ENCODE peak calls at places on chromosomes 7 and 10, in ten cellular contexts. G, P, R, A, N, Q, M, Y, J and H are unnamed samples.

GRCh38 chr7:107998150-107998549 is 4.8 kb downstream of the LAMB1 start:
- ATAC-seq in G (no peak), P (no peak), R (no peak), A (no peak), N (no peak), Q (no peak), M (no peak), Y (no peak), J (peak), H (no peak)

GRCh38 chr10:72126184-72126871 is 38.0 kb upstream of the SPOCK2 start:
- ATAC-seq in G (no peak), P (peak), R (peak), A (no peak), N (peak), Q (no peak), M (no peak), Y (no peak), J (no peak), H (no peak)

GRCh38 chr10:91054325-91054724 is 133.4 kb upstream of the ANKRD1 start:
- ATAC-seq in G (no peak), P (peak), R (no peak), A (no peak), N (no peak), Q (no peak), M (no peak), Y (no peak), J (no peak), H (no peak)

GRCh38 chr7:47280114-47280513 is 301.8 kb downstream of the TNS3 start:
- ATAC-seq in G (no peak), P (no peak), R (no peak), A (no peak), N (no peak), Q (no peak), M (no peak), Y (no peak), J (no peak), H (no peak)

GRCh38 chr10:128087884-128088695 is 38.1 kb downstream of the MKI67 start:
- ATAC-seq in G (no peak), P (peak), R (peak), A (no peak), N (peak), Q (no peak), M (peak), Y (peak), J (peak), H (no peak)

GRCh38 chr10:63260860-63261251 is 127.7 kb downstream of the NRBF2 start:
- ATAC-seq in G (no peak), P (peak), R (peak), A (no peak), N (no peak), Q (no peak), M (no peak), Y (no peak), J (no peak), H (no peak)

GRCh38 chr10:91598211-91598981 is 34.5 kb downstream of the PPP1R3C start:
- ATAC-seq in G (no peak), P (no peak), R (no peak), A (no peak), N (peak), Q (no peak), M (no peak), Y (no peak), J (peak), H (peak)

GRCh38 chr7:107543338-107543993 is 20.3 kb downstream of the COG5 start:
- ATAC-seq in G (peak), P (peak), R (no peak), A (peak), N (no peak), Q (no peak), M (peak), Y (no peak), J (no peak), H (no peak)

GRCh38 chr7:5695709-5696345 is 85.6 kb downstream of the RNF216 start:
- ATAC-seq in G (no peak), P (peak), R (peak), A (no peak), N (no peak), Q (no peak), M (no peak), Y (no peak), J (no peak), H (peak)

GRCh38 chr7:282621-283020 is 7.3 kb upstream of the FOXL3 start:
- ATAC-seq in G (no peak), P (no peak), R (no peak), A (no peak), N (no peak), Q (no peak), M (no peak), Y (no peak), J (no peak), H (no peak)

GRCh38 chr10:26488344-26488743 is 50.2 kb downstream of the APBB1IP start:
- ATAC-seq in G (no peak), P (no peak), R (no peak), A (no peak), N (peak), Q (no peak), M (no peak), Y (no peak), J (peak), H (no peak)

GRCh38 chr7:26036092-26036491 is 115.9 kb upstream of the NFE2L3 start:
- ATAC-seq in G (no peak), P (no peak), R (no peak), A (no peak), N (no peak), Q (no peak), M (no peak), Y (no peak), J (no peak), H (no peak)

GRCh38 chr10:72276013-72276387 is 2.3 kb downstream of the DDIT4 start:
- ATAC-seq in G (no peak), P (no peak), R (no peak), A (no peak), N (no peak), Q (no peak), M (no peak), Y (no peak), J (peak), H (no peak)

GRCh38 chr10:59460601-59461000 is 98.3 kb upstream of the FAM13C start:
- ATAC-seq in G (no peak), P (no peak), R (no peak), A (no peak), N (no peak), Q (no peak), M (no peak), Y (no peak), J (no peak), H (no peak)

GRCh38 chr10:59463909-59464308 is 101.6 kb upstream of the FAM13C start:
- ATAC-seq in G (no peak), P (no peak), R (no peak), A (no peak), N (no peak), Q (no peak), M (no peak), Y (no peak), J (no peak), H (no peak)

GRCh38 chr10:59470570-59470969 is 108.2 kb upstream of the FAM13C start:
- ATAC-seq in G (no peak), P (no peak), R (no peak), A (no peak), N (no peak), Q (no peak), M (no peak), Y (no peak), J (no peak), H (no peak)

GRCh38 chr10:59464483-59464882 is 102.1 kb upstream of the FAM13C start:
- ATAC-seq in G (no peak), P (no peak), R (no peak), A (no peak), N (no peak), Q (no peak), M (no peak), Y (no peak), J (no peak), H (no peak)

DNA sequence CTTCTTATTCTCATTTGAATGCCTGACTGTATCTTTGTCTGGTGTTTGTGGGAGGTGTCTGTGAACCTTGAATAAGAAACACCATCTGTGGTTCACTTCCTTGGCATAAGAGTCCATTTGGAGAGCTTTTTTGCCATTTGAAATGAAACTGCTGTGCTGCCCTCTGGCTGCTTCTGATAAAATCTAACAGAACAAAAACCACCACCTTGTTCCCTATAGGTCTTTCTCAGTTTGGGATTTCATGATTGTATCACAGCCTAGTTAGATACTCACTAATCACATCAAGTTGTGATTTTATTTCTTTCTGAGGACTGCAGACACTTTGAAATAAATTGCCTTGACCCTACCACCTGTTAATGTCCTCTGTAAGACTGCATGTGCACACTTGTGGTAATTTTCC is 102.7 kb upstream of the FAM13C start:
- ATAC-seq in G (no peak), P (no peak), R (no peak), A (no peak), N (no peak), Q (no peak), M (no peak), Y (no peak), J (no peak), H (no peak)
- TF ChIP-seq CTCF in G (no peak), P (no peak), R (no peak), A (peak), N (peak), Q (no peak), M (peak), Y (no peak), J (peak), H (peak)

GRCh38 chr10:46224414-46224682 is 62.4 kb upstream of the ANTXRL start:
- ATAC-seq in G (no peak), P (no peak), R (no peak), A (no peak), N (no peak), Q (no peak), M (no peak), Y (no peak), J (no peak), H (no peak)

GRCh38 chr10:46223626-46224413 is 63.0 kb upstream of the ANTXRL start:
- ATAC-seq in G (no peak), P (no peak), R (no peak), A (no peak), N (no peak), Q (no peak), M (no peak), Y (no peak), J (no peak), H (no peak)

GRCh38 chr10:46222364-46222935 is 64.3 kb upstream of the ANTXRL start:
- ATAC-seq in G (no peak), P (no peak), R (no peak), A (no peak), N (no peak), Q (no peak), M (no peak), Y (no peak), J (no peak), H (no peak)

GRCh38 chr10:46220872-46221538 is 65.8 kb upstream of the ANTXRL start:
- ATAC-seq in G (no peak), P (no peak), R (no peak), A (no peak), N (peak), Q (no peak), M (peak), Y (peak), J (no peak), H (no peak)

DNA sequence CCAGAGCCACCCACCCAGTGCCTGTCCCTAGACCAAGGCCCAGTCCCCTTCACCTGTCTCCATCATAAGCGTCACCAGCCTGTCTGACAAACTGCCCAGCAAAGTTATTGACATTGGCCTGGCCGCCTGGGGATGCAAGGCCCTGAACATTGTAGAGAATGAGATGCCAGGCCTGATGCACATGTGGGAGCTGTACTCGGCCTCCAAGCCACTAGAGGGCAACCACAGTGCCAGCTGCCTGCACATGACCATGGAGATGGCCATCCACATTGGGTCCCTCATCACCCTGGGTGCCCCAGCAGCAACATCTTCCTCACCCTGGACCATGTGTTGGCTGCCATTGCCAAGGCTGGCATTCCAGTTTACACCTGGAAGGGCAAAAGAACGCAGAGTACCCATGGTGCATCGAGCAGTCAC is 63.7 kb upstream of the ANTXRL start:
- ATAC-seq in G (no peak), P (peak), R (no peak), A (no peak), N (peak), Q (no peak), M (no peak), Y (no peak), J (peak), H (no peak)
- TF ChIP-seq CTCF in G (no peak), P (no peak), R (no peak), A (peak), N (peak), Q (no peak), M (peak), Y (peak), J (peak), H (no peak)

DNA sequence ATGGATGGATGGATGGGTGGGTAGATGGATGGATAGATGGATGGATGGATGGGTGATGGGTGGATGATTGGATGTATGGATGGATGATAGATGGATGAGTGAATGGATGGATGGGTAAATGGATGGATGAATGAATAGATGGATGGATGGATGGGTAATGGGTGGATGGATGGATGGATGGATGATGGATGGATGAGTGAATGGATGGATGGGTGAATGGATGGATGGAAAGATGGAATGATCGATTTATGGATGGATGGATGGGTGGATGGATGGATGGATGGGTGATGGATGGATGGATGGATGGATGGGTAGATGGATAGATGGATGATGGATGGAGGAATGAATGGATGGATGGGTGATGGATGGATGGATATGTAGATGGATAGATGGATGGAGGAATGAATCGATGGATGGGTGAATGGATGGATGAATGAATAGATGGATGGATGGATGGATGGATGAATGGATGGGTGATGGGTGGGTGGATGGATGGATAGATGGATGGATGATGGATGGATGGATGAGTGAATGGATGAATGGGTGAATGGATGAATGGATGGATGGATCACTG is 557.1 kb upstream of the FOXK1 start:
- ATAC-seq in G (no peak), P (no peak), R (no peak), A (no peak), N (no peak), Q (no peak), M (no peak), Y (no peak), J (no peak), H (no peak)
- TF ChIP-seq CTCF in G (no peak), P (no peak), R (no peak), A (no peak), N (no peak), Q (no peak), M (no peak), Y (no peak), J (no peak), H (no peak)

DNA sequence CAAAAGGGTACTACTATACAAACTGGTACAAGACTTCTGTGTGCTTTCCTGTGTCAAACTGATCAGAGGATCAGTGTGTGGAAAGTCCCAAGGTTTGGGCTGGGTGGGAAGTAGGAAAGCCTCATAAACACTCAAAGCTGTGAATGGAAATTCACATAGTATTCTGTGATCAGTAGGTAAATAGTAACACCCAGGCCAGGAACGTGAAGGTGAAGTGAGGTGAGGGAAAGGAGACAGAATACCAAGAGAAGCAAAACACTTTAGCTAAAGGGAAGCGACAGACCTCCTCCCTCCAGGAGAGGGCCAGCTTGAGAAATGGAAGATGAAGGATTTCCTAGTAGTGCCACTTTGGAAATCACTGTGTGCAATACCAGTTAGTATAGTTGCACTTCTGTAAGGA is 451.9 kb downstream of the KCNMA1 start:
- ATAC-seq in G (no peak), P (peak), R (peak), A (no peak), N (peak), Q (no peak), M (no peak), Y (no peak), J (no peak), H (no peak)
- TF ChIP-seq CTCF in G (no peak), P (no peak), R (no peak), A (no peak), N (no peak), Q (no peak), M (no peak), Y (peak), J (no peak), H (no peak)

GRCh38 chr10:46787321-46787615 is 124.0 kb upstream of the PTPN20 start:
- ATAC-seq in G (peak), P (peak), R (peak), A (peak), N (peak), Q (peak), M (peak), Y (peak), J (peak), H (peak)
- TF ChIP-seq CTCF in G (no peak), P (no peak), R (no peak), A (no peak), N (no peak), Q (no peak), M (peak), Y (no peak), J (peak), H (no peak)

GRCh38 chr10:100562008-100562672 is 26.4 kb downstream of the HIF1AN start:
- ATAC-seq in G (peak), P (peak), R (peak), A (peak), N (peak), Q (peak), M (peak), Y (peak), J (peak), H (peak)

GRCh38 chr10:100560248-100560647 is 24.5 kb downstream of the HIF1AN start:
- ATAC-seq in G (no peak), P (no peak), R (no peak), A (no peak), N (no peak), Q (no peak), M (no peak), Y (no peak), J (no peak), H (no peak)

GRCh38 chr10:100565206-100565985 is 29.7 kb downstream of the HIF1AN start:
- ATAC-seq in G (no peak), P (no peak), R (no peak), A (no peak), N (no peak), Q (no peak), M (no peak), Y (no peak), J (no peak), H (no peak)

GRCh38 chr10:100561005-100561404 is 25.3 kb downstream of the HIF1AN start:
- ATAC-seq in G (no peak), P (no peak), R (no peak), A (no peak), N (no peak), Q (no peak), M (no peak), Y (no peak), J (no peak), H (no peak)

GRCh38 chr10:100562806-100563293 is 27.1 kb downstream of the HIF1AN start:
- ATAC-seq in G (no peak), P (peak), R (peak), A (peak), N (peak), Q (no peak), M (peak), Y (peak), J (peak), H (no peak)
- TF ChIP-seq CTCF in G (no peak), P (peak), R (no peak), A (peak), N (peak), Q (no peak), M (peak), Y (peak), J (peak), H (no peak)

DNA sequence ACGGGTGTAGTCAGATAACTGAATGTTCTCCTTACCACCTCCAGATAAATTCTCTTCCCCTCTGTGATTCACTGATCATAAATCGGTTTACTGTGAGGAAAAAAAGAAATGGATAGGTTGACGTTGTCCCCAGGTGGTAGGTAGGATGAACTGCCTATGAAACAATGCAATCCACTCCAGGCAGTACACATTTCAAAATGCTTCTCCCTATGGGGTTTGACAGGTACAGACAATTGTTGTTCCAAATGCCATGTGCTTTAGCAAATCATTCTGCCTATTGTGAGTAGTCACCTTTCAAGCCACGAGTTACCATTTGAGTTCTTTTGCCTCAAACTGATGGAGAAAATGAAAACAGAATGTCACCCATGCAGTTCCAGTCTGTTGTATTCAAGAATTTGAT is 21.8 kb downstream of the VIM start:
- ATAC-seq in G (no peak), P (no peak), R (peak), A (no peak), N (peak), Q (peak), M (no peak), Y (peak), J (peak), H (no peak)
- TF ChIP-seq CTCF in G (peak), P (no peak), R (peak), A (peak), N (peak), Q (peak), M (no peak), Y (peak), J (peak), H (no peak)

GRCh38 chr10:133308431-133309110 is at the start of the genes TUBGCP2 and ZNF511:
- ATAC-seq in G (peak), P (peak), R (peak), A (peak), N (peak), Q (peak), M (peak), Y (peak), J (peak), H (peak)
- TF ChIP-seq CTCF in G (no peak), P (no peak), R (no peak), A (no peak), N (no peak), Q (no peak), M (peak), Y (no peak), J (peak), H (no peak)

DNA sequence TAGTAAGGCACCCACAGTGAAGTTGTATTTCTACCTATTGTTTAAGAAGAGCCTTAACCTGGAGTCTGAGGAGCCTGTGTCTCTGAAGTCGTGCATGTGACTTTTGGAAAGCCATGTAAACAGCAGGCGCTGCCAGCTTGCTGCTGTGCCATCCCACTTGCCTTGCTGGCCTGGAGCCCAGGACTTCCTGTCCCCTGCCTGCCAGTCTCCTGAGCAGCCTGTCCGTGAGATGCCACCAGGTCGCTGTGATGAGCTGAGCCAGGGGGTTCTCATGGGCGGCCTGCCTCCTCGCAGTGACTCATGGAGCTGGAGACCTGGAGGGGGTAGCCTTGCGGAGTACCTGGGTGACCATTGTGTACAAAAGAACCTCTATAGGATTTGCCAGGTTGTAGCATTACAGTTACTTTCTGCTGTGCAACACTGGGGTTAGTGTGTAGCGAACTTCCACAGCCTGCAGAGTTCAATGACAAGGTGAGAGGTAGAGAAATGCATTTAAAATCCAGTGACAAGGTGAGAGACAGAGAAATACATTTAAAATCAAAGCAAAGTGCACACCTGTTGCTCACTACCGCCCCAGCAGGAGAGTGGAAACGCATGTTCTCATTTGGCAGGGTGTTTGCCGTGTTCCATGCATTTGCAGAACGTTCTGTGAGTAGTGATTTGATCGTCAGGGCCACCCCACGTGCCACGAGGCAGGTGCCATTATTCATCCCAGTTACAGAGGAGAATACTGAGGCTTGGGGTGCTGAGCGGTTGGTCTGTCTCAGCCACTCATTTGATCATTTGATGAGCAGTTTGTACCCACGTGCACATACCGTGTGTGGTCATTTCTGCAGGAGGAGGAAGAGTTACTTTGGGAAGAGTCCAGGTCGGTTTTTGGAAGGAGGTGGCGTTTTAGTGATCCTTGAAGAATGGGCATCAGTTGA is 36.6 kb upstream of the BHLHA15 start:
- ATAC-seq in G (no peak), P (peak), R (no peak), A (peak), N (no peak), Q (no peak), M (no peak), Y (no peak), J (no peak), H (no peak)
- TF ChIP-seq CTCF in G (no peak), P (no peak), R (no peak), A (no peak), N (no peak), Q (no peak), M (no peak), Y (no peak), J (no peak), H (no peak)